ENCODE peak calls at places on chromosomes 6 and 20, in six cellular contexts. One of them, this sample, is unnamed.

GRCh38 chr6:163837681-163838431 is 423.3 kb downstream of the QKI start:
- DNase-seq in uterus: no peak
- DNase-seq in lung: no peak
- DNase-seq in OCI-LY7: no peak
- DNase-seq in spleen: no peak
- DNase-seq in CD8-positive, alpha-beta T cell: no peak
- DNase-seq in this sample: no peak

GRCh38 chr6:167893416-167893815 is 66.7 kb downstream of the AFDN start:
- DNase-seq in spleen: no peak
- DNase-seq in uterus: no peak
- DNase-seq in OCI-LY7: no peak
- DNase-seq in CD8-positive, alpha-beta T cell: no peak
- DNase-seq in lung: no peak
- DNase-seq in this sample: no peak

GRCh38 chr6:84426002-84426705 is 198.7 kb upstream of the CEP162 start:
- DNase-seq in uterus: no peak
- DNase-seq in OCI-LY7: no peak
- DNase-seq in spleen: no peak
- DNase-seq in CD8-positive, alpha-beta T cell: no peak
- DNase-seq in lung: no peak
- DNase-seq in this sample: no peak

GRCh38 chr6:84466521-84466920 is 239.1 kb upstream of the CEP162 start:
- DNase-seq in lung: no peak
- DNase-seq in CD8-positive, alpha-beta T cell: no peak
- DNase-seq in spleen: no peak
- DNase-seq in OCI-LY7: no peak
- DNase-seq in uterus: no peak
- DNase-seq in this sample: peak

GRCh38 chr6:19142236-19142635 is 694.9 kb upstream of the ID4 start:
- DNase-seq in uterus: no peak
- DNase-seq in OCI-LY7: no peak
- DNase-seq in lung: no peak
- DNase-seq in CD8-positive, alpha-beta T cell: no peak
- DNase-seq in spleen: no peak
- DNase-seq in this sample: no peak

GRCh38 chr6:128421788-128422187 is 98.6 kb downstream of the PTPRK start:
- DNase-seq in CD8-positive, alpha-beta T cell: no peak
- DNase-seq in spleen: no peak
- DNase-seq in OCI-LY7: no peak
- DNase-seq in uterus: no peak
- DNase-seq in lung: no peak
- DNase-seq in this sample: no peak

GRCh38 chr20:57244221-57244585 is 22.2 kb downstream of the BMP7 start:
- DNase-seq in lung: no peak
- DNase-seq in uterus: peak
- DNase-seq in CD8-positive, alpha-beta T cell: no peak
- DNase-seq in spleen: no peak
- DNase-seq in OCI-LY7: no peak
- DNase-seq in this sample: no peak

GRCh38 chr20:52104546-52105044 is 87.0 kb downstream of the ZFP64 start:
- DNase-seq in OCI-LY7: no peak
- DNase-seq in spleen: no peak
- DNase-seq in lung: no peak
- DNase-seq in uterus: no peak
- DNase-seq in CD8-positive, alpha-beta T cell: no peak
- DNase-seq in this sample: no peak

GRCh38 chr6:1503811-1504210 is 105.9 kb upstream of the FOXC1 start:
- DNase-seq in OCI-LY7: no peak
- DNase-seq in uterus: no peak
- DNase-seq in CD8-positive, alpha-beta T cell: no peak
- DNase-seq in spleen: no peak
- DNase-seq in lung: no peak
- DNase-seq in this sample: no peak

GRCh38 chr20:32429343-32429742 is 71.2 kb downstream of the ASXL1 start:
- DNase-seq in lung: no peak
- DNase-seq in spleen: no peak
- DNase-seq in CD8-positive, alpha-beta T cell: no peak
- DNase-seq in OCI-LY7: no peak
- DNase-seq in uterus: no peak
- DNase-seq in this sample: no peak

GRCh38 chr20:11843289-11843688 is 74.4 kb upstream of the BTBD3 start:
- DNase-seq in lung: no peak
- DNase-seq in CD8-positive, alpha-beta T cell: no peak
- DNase-seq in OCI-LY7: no peak
- DNase-seq in uterus: no peak
- DNase-seq in spleen: no peak
- DNase-seq in this sample: no peak

GRCh38 chr20:63118786-63119450 is 97.0 kb downstream of the YTHDF1 start:
- DNase-seq in uterus: no peak
- DNase-seq in spleen: peak
- DNase-seq in lung: no peak
- DNase-seq in CD8-positive, alpha-beta T cell: no peak
- DNase-seq in OCI-LY7: no peak
- DNase-seq in this sample: peak

GRCh38 chr6:24125980-24126379 is at the start of gene NRSN1:
- DNase-seq in spleen: no peak
- DNase-seq in CD8-positive, alpha-beta T cell: no peak
- DNase-seq in uterus: no peak
- DNase-seq in lung: no peak
- DNase-seq in OCI-LY7: no peak
- DNase-seq in this sample: peak

GRCh38 chr6:14074723-14075503 is 42.7 kb upstream of the CD83 start:
- DNase-seq in uterus: peak
- DNase-seq in spleen: no peak
- DNase-seq in lung: no peak
- DNase-seq in CD8-positive, alpha-beta T cell: no peak
- DNase-seq in OCI-LY7: peak
- DNase-seq in this sample: peak

GRCh38 chr20:31569163-31570020 is 35.7 kb upstream of the ID1 start:
- DNase-seq in OCI-LY7: peak
- DNase-seq in CD8-positive, alpha-beta T cell: peak
- DNase-seq in lung: peak
- DNase-seq in spleen: peak
- DNase-seq in uterus: peak
- DNase-seq in this sample: peak

GRCh38 chr6:31769684-31770371 is 7.3 kb downstream of the VWA7 start:
- DNase-seq in lung: peak
- DNase-seq in CD8-positive, alpha-beta T cell: peak
- DNase-seq in OCI-LY7: peak
- DNase-seq in uterus: peak
- DNase-seq in spleen: peak
- DNase-seq in this sample: peak

GRCh38 chr20:22339091-22339881 is 245.1 kb downstream of the FOXA2 start:
- DNase-seq in CD8-positive, alpha-beta T cell: no peak
- DNase-seq in lung: peak
- DNase-seq in OCI-LY7: peak
- DNase-seq in uterus: no peak
- DNase-seq in spleen: no peak
- DNase-seq in this sample: peak
- H3K4me3 ChIP-seq in CD8-positive, alpha-beta T cell: no peak
- H3K4me3 ChIP-seq in lung: no peak
- H3K4me3 ChIP-seq in OCI-LY7: no peak
- H3K4me3 ChIP-seq in uterus: no peak
- H3K4me3 ChIP-seq in spleen: no peak
- H3K4me3 ChIP-seq in this sample: no peak

DNA sequence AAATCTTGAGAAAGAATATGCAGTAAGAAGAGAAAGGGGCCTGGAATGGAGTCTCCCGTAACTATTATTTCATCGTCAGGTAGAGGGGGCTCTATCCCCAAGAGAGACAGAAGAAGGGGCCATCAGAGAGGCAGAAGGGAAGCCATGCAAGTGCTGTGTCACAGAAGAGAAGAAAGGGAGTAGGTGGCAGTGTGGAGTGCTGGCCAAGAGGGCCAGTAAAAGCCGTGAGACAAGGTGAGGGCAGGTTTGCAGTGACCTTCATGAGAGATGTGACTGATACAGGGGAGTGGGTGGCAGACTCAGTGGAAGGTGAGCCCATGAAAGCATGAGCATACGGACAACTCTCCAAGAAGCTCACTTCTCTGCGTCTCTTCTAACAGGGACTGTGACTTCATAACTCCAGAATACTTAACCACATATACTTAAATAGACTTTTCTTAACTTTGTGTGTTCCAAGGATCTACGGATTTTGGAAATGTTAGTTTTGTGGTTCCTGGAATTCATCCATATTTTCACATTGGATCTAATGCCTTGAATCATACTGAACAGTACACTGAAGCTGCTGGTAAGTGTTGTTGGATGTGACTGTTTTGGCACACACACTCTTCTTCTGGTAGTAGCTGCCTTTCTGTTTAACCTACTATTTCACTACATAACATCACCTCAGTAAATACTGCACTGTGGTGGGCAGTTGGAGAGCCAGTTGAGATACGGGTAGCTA is 15.6 kb downstream of the PM20D2 start:
- DNase-seq in lung: no peak
- DNase-seq in CD8-positive, alpha-beta T cell: no peak
- DNase-seq in uterus: no peak
- DNase-seq in spleen: no peak
- DNase-seq in OCI-LY7: no peak
- DNase-seq in this sample: peak
- H3K27ac ChIP-seq in lung: peak
- H3K27ac ChIP-seq in CD8-positive, alpha-beta T cell: no peak
- H3K27ac ChIP-seq in uterus: peak
- H3K27ac ChIP-seq in spleen: peak
- H3K27ac ChIP-seq in OCI-LY7: no peak
- H3K27ac ChIP-seq in this sample: no peak

DNA sequence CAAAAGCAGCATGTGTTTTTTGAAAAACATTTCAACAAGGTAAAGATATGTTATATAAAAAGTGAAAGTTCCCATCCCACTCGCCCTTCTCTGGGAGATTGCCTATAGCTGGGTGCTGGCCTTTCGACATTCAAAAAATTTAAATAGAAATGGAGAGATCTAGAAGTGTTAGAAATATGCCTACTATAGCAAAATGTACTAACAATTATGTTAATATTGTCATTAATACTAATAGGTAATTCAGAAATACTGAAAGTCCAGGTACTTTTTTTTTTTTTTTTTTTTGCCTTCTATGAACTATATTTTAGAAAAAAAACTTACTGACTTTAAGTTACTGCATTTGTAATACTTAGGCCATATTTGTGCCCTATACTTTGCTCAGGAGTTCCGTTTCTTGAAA is 87.1 kb downstream of the SESN1 start:
- DNase-seq in CD8-positive, alpha-beta T cell: no peak
- DNase-seq in lung: no peak
- DNase-seq in spleen: no peak
- DNase-seq in OCI-LY7: no peak
- DNase-seq in uterus: no peak
- DNase-seq in this sample: no peak
- H3K4me3 ChIP-seq in CD8-positive, alpha-beta T cell: no peak
- H3K4me3 ChIP-seq in lung: no peak
- H3K4me3 ChIP-seq in spleen: peak
- H3K4me3 ChIP-seq in OCI-LY7: no peak
- H3K4me3 ChIP-seq in uterus: peak
- H3K4me3 ChIP-seq in this sample: peak

GRCh38 chr6:113427617-113428016 is 429.5 kb upstream of the MARCKS start:
- DNase-seq in OCI-LY7: no peak
- DNase-seq in CD8-positive, alpha-beta T cell: no peak
- DNase-seq in lung: no peak
- DNase-seq in spleen: no peak
- DNase-seq in uterus: no peak
- DNase-seq in this sample: no peak

GRCh38 chr6:113423956-113424355 is 433.2 kb upstream of the MARCKS start:
- DNase-seq in OCI-LY7: no peak
- DNase-seq in uterus: no peak
- DNase-seq in lung: no peak
- DNase-seq in CD8-positive, alpha-beta T cell: no peak
- DNase-seq in spleen: no peak
- DNase-seq in this sample: no peak

GRCh38 chr6:113416166-113416565 is 441.0 kb upstream of the MARCKS start:
- DNase-seq in CD8-positive, alpha-beta T cell: no peak
- DNase-seq in OCI-LY7: no peak
- DNase-seq in lung: no peak
- DNase-seq in spleen: no peak
- DNase-seq in uterus: no peak
- DNase-seq in this sample: no peak

GRCh38 chr6:113420290-113420689 is 436.9 kb upstream of the MARCKS start:
- DNase-seq in lung: no peak
- DNase-seq in spleen: no peak
- DNase-seq in uterus: no peak
- DNase-seq in CD8-positive, alpha-beta T cell: no peak
- DNase-seq in OCI-LY7: no peak
- DNase-seq in this sample: no peak

GRCh38 chr6:113421997-113422396 is 435.1 kb upstream of the MARCKS start:
- DNase-seq in uterus: no peak
- DNase-seq in lung: no peak
- DNase-seq in OCI-LY7: no peak
- DNase-seq in spleen: no peak
- DNase-seq in CD8-positive, alpha-beta T cell: no peak
- DNase-seq in this sample: no peak
- H3K27ac ChIP-seq in uterus: no peak
- H3K27ac ChIP-seq in lung: no peak
- H3K27ac ChIP-seq in OCI-LY7: no peak
- H3K27ac ChIP-seq in spleen: no peak
- H3K27ac ChIP-seq in CD8-positive, alpha-beta T cell: no peak
- H3K27ac ChIP-seq in this sample: no peak

GRCh38 chr20:25259358-25259757 is 11.5 kb downstream of the PYGB start:
- DNase-seq in CD8-positive, alpha-beta T cell: no peak
- DNase-seq in spleen: no peak
- DNase-seq in uterus: no peak
- DNase-seq in OCI-LY7: no peak
- DNase-seq in lung: no peak
- DNase-seq in this sample: peak
- H3K4me3 ChIP-seq in CD8-positive, alpha-beta T cell: peak
- H3K4me3 ChIP-seq in spleen: no peak
- H3K4me3 ChIP-seq in uterus: no peak
- H3K4me3 ChIP-seq in OCI-LY7: no peak
- H3K4me3 ChIP-seq in lung: no peak
- H3K4me3 ChIP-seq in this sample: no peak

DNA sequence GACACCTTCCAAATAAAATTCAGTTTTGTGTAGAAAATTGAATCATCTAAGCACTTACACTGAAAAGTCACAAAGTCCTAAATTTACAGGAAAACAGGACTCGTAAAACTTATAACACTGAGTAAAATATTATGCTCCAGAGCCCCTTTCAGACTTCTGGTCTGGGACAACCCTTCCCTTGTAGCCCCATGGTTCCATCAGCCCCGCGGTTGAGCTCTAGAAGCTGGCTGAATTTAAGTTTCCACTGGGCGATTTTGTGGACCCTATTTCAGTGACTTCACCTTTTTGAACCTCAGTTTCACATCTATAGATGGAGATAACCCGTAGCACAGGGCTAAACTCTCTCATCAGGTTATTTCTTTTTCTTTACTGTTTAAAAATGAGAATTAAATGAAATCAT is 117.7 kb upstream of the BACH2 start:
- DNase-seq in uterus: no peak
- DNase-seq in spleen: no peak
- DNase-seq in lung: no peak
- DNase-seq in CD8-positive, alpha-beta T cell: no peak
- DNase-seq in OCI-LY7: peak
- DNase-seq in this sample: no peak
- H3K27ac ChIP-seq in uterus: no peak
- H3K27ac ChIP-seq in spleen: no peak
- H3K27ac ChIP-seq in lung: no peak
- H3K27ac ChIP-seq in CD8-positive, alpha-beta T cell: no peak
- H3K27ac ChIP-seq in OCI-LY7: no peak
- H3K27ac ChIP-seq in this sample: no peak